ENCODE peak calls at places on chromosomes 12 and 14, in six cellular contexts. K, X, Q, C, V and N are unnamed samples.

GRCh38 chr12:95998611-95999300 is 2.6 kb upstream of the HAL start:
- DNase-seq in X (peak), C (peak), K (peak), Q (peak), V (peak), N (peak)

GRCh38 chr12:46556820-46557524 is 184.4 kb upstream of the SLC38A2 start:
- DNase-seq in V (no peak), X (peak), K (peak), Q (no peak), C (no peak), N (peak)

GRCh38 chr12:6267007-6267721 is 43.3 kb upstream of the PLEKHG6 start:
- DNase-seq in Q (peak), V (peak), C (no peak), X (no peak), K (no peak), N (no peak)

GRCh38 chr12:108511633-108512540 is 3.2 kb upstream of the FICD start:
- DNase-seq in C (peak), Q (peak), K (peak), X (peak), V (peak), N (peak)

GRCh38 chr12:54014315-54015209 is 5.8 kb downstream of the HOXC8 start:
- DNase-seq in K (no peak), Q (no peak), C (no peak), V (no peak), X (no peak), N (no peak)

GRCh38 chr14:93311082-93311481 is 21.8 kb downstream of the BTBD7 start:
- DNase-seq in V (no peak), C (no peak), X (no peak), K (no peak), Q (no peak), N (no peak)

GRCh38 chr14:85599939-85600338 is 70.0 kb downstream of the FLRT2 start:
- DNase-seq in C (no peak), X (no peak), V (no peak), K (no peak), Q (no peak), N (no peak)

GRCh38 chr14:22549304-22549962 is 39.6 kb downstream of the DAD1 start:
- DNase-seq in V (no peak), K (no peak), Q (no peak), X (no peak), C (no peak), N (no peak)

GRCh38 chr12:1083888-1084262 is 92.9 kb downstream of the ERC1 start:
- DNase-seq in V (no peak), C (no peak), X (no peak), Q (no peak), K (no peak), N (peak)

GRCh38 chr14:53064461-53064860 is 88.7 kb downstream of the DDHD1 start:
- DNase-seq in Q (no peak), V (no peak), X (no peak), C (no peak), K (no peak), N (no peak)

GRCh38 chr12:34390171-34390841 is 368.0 kb downstream of the ALG10 start:
- DNase-seq in K (no peak), V (no peak), X (no peak), Q (no peak), C (no peak), N (no peak)

GRCh38 chr12:54370218-54370730 is 6.0 kb upstream of the GPR84 start:
- DNase-seq in C (no peak), X (peak), Q (peak), V (peak), K (peak), N (peak)

GRCh38 chr14:75566321-75566720 is 12.1 kb upstream of the FLVCR2 start:
- DNase-seq in V (peak), C (peak), K (no peak), Q (no peak), X (no peak), N (peak)

GRCh38 chr12:22684526-22685118 is 59.7 kb downstream of the ETNK1 start:
- DNase-seq in X (peak), C (no peak), K (no peak), V (no peak), Q (no peak), N (peak)

GRCh38 chr12:54680374-54680773 is 32.2 kb upstream of the DCD start:
- DNase-seq in X (no peak), Q (peak), C (no peak), K (peak), V (peak), N (peak)

GRCh38 chr14:52355016-52355430 is 40.9 kb downstream of the PTGER2 start:
- DNase-seq in Q (peak), C (no peak), K (peak), X (no peak), V (no peak), N (peak)

GRCh38 chr12:105740970-105741725 is 397.6 kb downstream of the NUAK1 start:
- DNase-seq in Q (no peak), C (no peak), K (no peak), X (peak), V (no peak), N (no peak)